ENCODE peak calls at places on chromosomes 16 and 17, in eight cellular contexts. Q, W, L, B, P, Z, F and R are unnamed samples. For H3K9me2, the result is how much of the 10 kb centered on the place peaks cover.

GRCh38 chr17:37494401-37494831 is 4.7 kb downstream of the DUSP14 start:
- DNase-seq in Q (no peak), W (no peak), L (no peak), B (no peak), P (no peak), Z (no peak), F (no peak), R (no peak)

GRCh38 chr17:13702266-13702665 is 100.5 kb upstream of the HS3ST3A1 start:
- DNase-seq in Q (no peak), W (no peak), L (no peak), B (peak), P (peak), Z (no peak), F (no peak), R (no peak)

GRCh38 chr17:55451203-55451641 is 29.6 kb upstream of the MMD start:
- DNase-seq in Q (no peak), W (no peak), L (no peak), B (peak), P (peak), Z (no peak), F (no peak), R (no peak)

GRCh38 chr16:75406943-75407342 is 26.4 kb downstream of the CFDP1 start:
- DNase-seq in Q (no peak), W (no peak), L (no peak), B (no peak), P (no peak), Z (no peak), F (no peak), R (no peak)

GRCh38 chr16:6453742-6454141 is 878.9 kb upstream of the RBFOX1 start:
- DNase-seq in Q (no peak), W (no peak), L (no peak), B (no peak), P (no peak), Z (no peak), F (no peak), R (no peak)

GRCh38 chr16:87506423-87507350 is 13.9 kb upstream of the ZCCHC14 start:
- DNase-seq in Q (no peak), W (no peak), L (no peak), B (no peak), P (no peak), Z (no peak), F (no peak), R (no peak)

GRCh38 chr16:1779741-1780676 is 2.4 kb downstream of the SPSB3 start:
- DNase-seq in Q (no peak), W (no peak), L (no peak), B (no peak), P (no peak), Z (no peak), F (no peak), R (no peak)

GRCh38 chr16:83963277-83964119 is 4.5 kb upstream of the NECAB2 start:
- DNase-seq in Q (no peak), W (no peak), L (no peak), B (no peak), P (no peak), Z (no peak), F (no peak), R (no peak)

GRCh38 chr16:29811170-29811895 is 660 bp upstream of the PRRT2 start:
- DNase-seq in Q (peak), W (peak), L (peak), B (peak), P (peak), Z (peak), F (peak), R (peak)

GRCh38 chr17:63985387-63986140 is 12.6 kb upstream of the PRR29 start:
- DNase-seq in Q (peak), W (no peak), L (no peak), B (no peak), P (no peak), Z (no peak), F (no peak), R (no peak)

GRCh38 chr17:80169784-80170500 is at the start of gene CARD14:
- DNase-seq in Q (no peak), W (peak), L (no peak), B (peak), P (peak), Z (peak), F (no peak), R (no peak)

GRCh38 chr17:30433514-30433913 is 43.7 kb upstream of the GOSR1 start:
- DNase-seq in Q (no peak), W (peak), L (peak), B (peak), P (peak), Z (no peak), F (no peak), R (no peak)

DNA sequence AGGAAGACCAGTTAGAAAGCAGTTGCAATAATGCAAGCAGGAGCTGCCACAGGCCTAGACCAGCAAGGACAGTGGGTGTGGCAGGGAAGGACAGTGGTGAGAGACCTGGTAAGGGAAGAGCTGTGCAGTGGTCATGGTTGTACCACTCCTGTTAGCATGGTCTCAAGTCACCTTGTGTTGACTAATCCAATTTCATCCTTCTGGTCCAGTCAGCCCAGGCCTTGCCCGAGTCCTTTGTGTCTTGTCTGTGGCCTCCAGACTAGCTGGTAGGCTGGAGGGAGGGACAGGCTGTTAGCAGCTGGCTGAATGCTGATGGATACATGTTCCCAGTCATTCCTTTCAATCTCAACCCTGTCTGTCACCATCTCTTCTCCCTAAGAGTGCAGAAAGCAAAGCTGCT is 54.1 kb upstream of the BRD7 start:
- DNase-seq in Q (no peak), W (no peak), L (no peak), B (no peak), P (no peak), Z (no peak), F (no peak), R (no peak)
- H3K4me3 ChIP-seq in Q (no peak), W (no peak), L (no peak), B (no peak), P (no peak), Z (no peak), F (no peak), R (no peak)

DNA sequence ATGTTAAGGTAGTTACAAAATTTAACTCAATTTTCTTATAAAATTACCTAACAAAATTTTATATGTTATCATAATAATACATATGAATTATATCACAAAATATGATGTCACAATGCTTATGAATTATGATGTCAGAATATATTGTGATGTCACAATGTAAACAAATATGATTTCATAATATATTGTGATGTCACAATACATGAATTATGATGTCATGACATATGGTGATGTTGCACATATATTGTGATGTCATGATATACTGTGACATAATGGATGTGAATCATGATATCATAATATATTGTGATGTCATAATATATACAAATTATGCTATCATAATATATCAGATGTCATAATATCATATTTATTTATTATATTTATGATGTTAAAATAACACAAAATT is 1879.9 kb downstream of the TP53TG3F start:
- DNase-seq in Q (no peak), W (no peak), L (no peak), B (no peak), P (no peak), Z (no peak), F (no peak), R (peak)
- H3K9me2 ChIP-seq in Q (under half), W (under half), L (under half), B (under half), P (under half), Z (under half), F (under half), R (under half)

DNA sequence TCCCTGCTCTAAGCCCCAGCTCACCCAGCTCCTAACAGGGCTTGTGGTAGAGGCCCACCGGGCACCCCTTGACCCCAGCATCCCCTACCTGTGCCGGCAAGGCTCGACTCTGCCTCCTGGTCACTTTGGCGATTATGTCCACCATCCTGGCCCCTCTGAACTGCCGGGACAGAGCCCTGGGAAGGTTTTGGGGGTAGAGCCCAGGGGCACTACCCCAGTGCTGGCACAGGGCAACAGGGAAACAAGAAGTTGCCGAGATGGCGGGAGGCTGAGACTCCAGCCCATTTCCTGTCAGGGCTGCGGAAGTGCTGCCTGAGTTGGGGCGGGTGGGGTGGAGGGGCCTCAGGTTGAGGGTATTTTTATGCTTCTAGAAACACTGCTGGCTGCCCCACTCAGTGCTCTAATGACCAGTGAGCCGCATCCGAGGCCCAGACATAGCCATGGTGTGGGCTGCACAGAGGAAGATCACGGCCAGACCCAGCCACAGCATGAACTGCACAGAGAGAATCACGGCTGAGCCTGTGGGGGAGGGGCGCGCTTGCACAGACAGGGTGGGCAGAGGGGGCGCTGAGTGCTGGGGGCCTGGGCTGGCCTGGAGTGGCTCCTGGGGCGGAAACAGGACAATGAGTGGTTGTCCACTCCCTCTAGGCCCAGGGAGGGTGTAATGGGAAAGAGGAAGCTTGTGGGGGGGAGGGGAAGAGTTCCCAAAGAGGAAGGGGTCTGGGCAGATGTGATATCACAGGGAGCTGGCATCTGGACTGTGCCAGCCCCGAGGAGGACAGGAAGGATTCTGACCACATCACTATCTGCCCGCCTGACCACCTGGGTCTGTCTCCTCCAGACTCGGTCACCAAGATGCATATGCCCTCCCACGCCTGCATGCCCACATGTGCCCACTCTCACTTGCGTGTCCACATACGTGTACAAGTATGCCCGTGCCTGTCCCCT is 22.3 kb downstream of the ARHGAP27 start:
- DNase-seq in Q (no peak), W (no peak), L (no peak), B (no peak), P (no peak), Z (peak), F (peak), R (peak)
- TF ChIP-seq CTCF in Q (no peak), W (no peak), L (no peak), B (no peak), P (no peak), Z (no peak), F (no peak), R (no peak)

DNA sequence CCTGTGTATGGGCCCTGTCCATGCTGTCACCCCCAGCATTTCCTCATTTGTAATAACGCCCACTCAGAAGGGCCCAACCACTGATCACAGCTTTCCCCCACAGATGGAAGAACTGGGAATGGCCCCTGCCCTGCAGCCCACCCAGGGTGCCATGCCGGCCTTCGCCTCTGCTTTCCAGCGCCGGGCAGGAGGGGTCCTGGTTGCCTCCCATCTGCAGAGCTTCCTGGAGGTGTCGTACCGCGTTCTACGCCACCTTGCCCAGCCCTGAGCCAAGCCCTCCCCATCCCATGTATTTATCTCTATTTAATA is 1.4 kb downstream of the CSF3 start:
- DNase-seq in Q (no peak), W (no peak), L (no peak), B (no peak), P (no peak), Z (no peak), F (no peak), R (no peak)
- H3K4me3 ChIP-seq in Q (no peak), W (no peak), L (no peak), B (no peak), P (no peak), Z (no peak), F (no peak), R (no peak)

DNA sequence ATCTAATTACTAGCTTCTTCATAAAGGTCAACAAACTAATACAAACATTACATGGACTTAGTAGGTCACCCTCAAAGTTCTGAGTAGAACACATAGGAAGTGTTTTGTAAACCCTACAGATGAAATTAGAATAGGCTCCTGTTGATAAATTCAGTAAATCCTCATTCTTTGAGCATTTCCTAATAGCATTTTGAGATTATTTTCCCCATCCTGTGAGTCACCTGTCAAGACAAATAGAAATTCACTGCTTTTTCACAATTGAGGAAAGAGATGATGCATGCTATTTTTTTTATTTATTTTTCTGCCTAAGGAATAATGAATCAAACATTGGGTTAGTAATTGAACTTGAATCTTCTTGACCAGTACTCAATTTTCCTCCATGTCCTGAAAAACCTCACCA is 666.7 kb upstream of the GOT2 start:
- DNase-seq in Q (no peak), W (no peak), L (no peak), B (no peak), P (no peak), Z (no peak), F (no peak), R (no peak)
- H3K9me2 ChIP-seq in Q (under half), W (under half), L (under half), B (under half), P (under half), Z (under half), F (under half), R (under half)